ENCODE peak calls at places on chromosome 5, in four cellular contexts. W is ascending aorta, X is fibroblast of lung, Z is breast epithelium. A is an unnamed sample.

GRCh38 chr5:111079846-111080245 is 8.3 kb downstream of the TSLP start:
- DNase-seq in W (no peak), X (no peak), Z (no peak), A (no peak)

GRCh38 chr5:130135506-130135905 is 231.2 kb downstream of the CHSY3 start:
- DNase-seq in W (no peak), X (peak; percentile 81), Z (no peak), A (no peak)

GRCh38 chr5:147989239-147989638 is 74.5 kb upstream of the SPINK5 start:
- DNase-seq in W (no peak), X (no peak), Z (no peak), A (no peak)

GRCh38 chr5:57042524-57042931 is 90.6 kb upstream of the MIER3 start:
- DNase-seq in W (no peak), X (no peak), Z (no peak), A (no peak)

GRCh38 chr5:57277085-57277484 is 103.2 kb downstream of the GPBP1 start:
- DNase-seq in W (no peak), X (peak; percentile 15), Z (no peak), A (no peak)

GRCh38 chr5:179212870-179213269 is 132.4 kb downstream of the ADAMTS2 start:
- DNase-seq in W (no peak), X (no peak), Z (no peak), A (no peak)

GRCh38 chr5:131082034-131082550 is 83.0 kb downstream of the HINT1 start:
- DNase-seq in W (no peak), X (no peak), Z (no peak), A (no peak)

GRCh38 chr5:82296929-82297328 is 18.8 kb upstream of the RPS23 start:
- DNase-seq in W (no peak), X (no peak), Z (no peak), A (no peak)

GRCh38 chr5:161847447-161847846 is 473 bp upstream of the GABRA1 start:
- DNase-seq in W (no peak), X (no peak), Z (no peak), A (no peak)

GRCh38 chr5:40406426-40407211 is 273.1 kb upstream of the PTGER4 start:
- DNase-seq in W (no peak), X (no peak), Z (no peak), A (no peak)

GRCh38 chr5:126268697-126269315 is 154.4 kb upstream of the GRAMD2B start:
- DNase-seq in W (no peak), X (peak; percentile 47), Z (no peak), A (no peak)

DNA sequence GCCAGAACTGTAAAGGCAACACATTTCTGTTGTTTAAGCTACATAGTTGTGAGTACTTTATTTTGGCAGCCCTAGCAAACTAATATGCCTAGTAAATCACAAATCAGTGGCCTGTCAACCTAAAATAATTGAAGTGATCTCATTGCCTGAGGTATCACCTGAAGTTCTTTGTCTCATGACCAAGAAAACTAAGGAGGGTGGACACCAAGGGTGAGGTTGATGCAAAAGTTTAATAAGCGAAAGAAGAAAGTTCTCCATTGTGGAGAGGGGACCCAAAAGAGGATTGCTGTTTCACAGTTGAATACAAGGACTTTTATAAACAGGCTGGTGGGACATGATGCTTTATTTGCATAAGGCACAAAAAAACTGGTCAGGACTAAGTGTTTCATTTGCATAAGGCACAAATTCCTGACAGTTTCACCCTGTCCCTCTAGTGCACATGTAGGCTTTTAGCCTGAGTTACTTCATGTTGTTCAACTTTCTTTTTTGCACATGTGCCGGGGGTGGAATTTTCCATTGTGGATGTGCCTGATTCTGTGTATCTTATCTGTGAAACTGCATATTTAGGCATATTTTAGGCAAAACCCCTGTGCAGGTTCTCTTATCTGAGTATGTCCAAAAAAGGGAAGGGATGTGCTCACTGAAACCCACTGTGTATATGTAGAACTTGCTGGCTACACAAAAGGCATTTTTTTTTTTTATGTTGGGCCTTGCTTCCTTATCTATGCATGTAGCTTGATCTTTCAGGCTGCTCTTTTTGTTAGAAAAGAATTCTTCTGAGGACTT is 108.6 kb upstream of the RAI14 start:
- DNase-seq in W (no peak), X (no peak), Z (no peak), A (no peak)
- H3K9me3 ChIP-seq in W (peaks cover 11% of the 10 kb centered on the region), X (no peaks in the 10 kb centered on the region), Z (peaks cover 24% of the 10 kb centered on the region), A (no peaks in the 10 kb centered on the region)

GRCh38 chr5:140554454-140554853 is 2.8 kb downstream of the SRA1 start:
- DNase-seq in W (no peak), X (peak; percentile 42), Z (no peak), A (no peak)
- H3K27ac ChIP-seq in W (no peak overlapping the region), X (no peak overlapping the region), Z (no peak overlapping the region), A (no peak overlapping the region)

GRCh38 chr5:73256012-73256411 is 83.0 kb downstream of the TMEM174 start:
- DNase-seq in W (no peak), X (no peak), Z (no peak), A (no peak)

GRCh38 chr5:73256462-73257260 is 83.7 kb downstream of the TMEM174 start:
- DNase-seq in W (no peak), X (peak; percentile 41), Z (no peak), A (no peak)

GRCh38 chr5:73250645-73251044 is 77.7 kb downstream of the TMEM174 start:
- DNase-seq in W (no peak), X (no peak), Z (no peak), A (no peak)

GRCh38 chr5:73253047-73253660 is 80.2 kb downstream of the TMEM174 start:
- DNase-seq in W (no peak), X (no peak), Z (no peak), A (no peak)

DNA sequence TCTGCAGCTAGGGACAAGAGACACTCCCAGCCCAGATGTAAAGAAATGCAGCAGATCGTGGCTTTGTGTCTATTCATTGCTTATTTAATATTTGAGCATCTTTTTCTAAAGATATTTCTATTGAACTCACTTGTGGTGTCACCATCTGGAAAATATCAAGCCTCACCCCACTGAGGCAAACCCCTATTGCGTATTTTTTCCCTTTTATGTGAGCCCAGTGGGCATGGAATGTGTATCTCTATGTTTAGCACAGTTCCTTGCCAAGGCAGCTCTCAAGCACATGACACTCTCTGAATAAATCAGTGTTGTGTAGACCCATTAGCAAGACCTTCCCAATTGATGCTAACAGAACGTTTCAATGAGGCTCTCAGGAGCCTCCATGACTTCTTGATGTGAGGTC is 81.6 kb downstream of the TMEM174 start:
- DNase-seq in W (no peak), X (no peak), Z (no peak), A (no peak)
- H3K27me3 ChIP-seq in W (no peaks in the 10 kb centered on the region), X (peaks cover 17% of the 10 kb centered on the region), Z (no peaks in the 10 kb centered on the region), A (no peaks in the 10 kb centered on the region)

GRCh38 chr5:141298376-141298775 is 5.5 kb downstream of the SLC25A2 start:
- DNase-seq in W (no peak), X (peak; percentile 8), Z (no peak), A (no peak)
- H3K9me3 ChIP-seq in W (peaks cover 98% of the 10 kb centered on the region), X (no peaks in the 10 kb centered on the region), Z (peaks cover 100% of the 10 kb centered on the region), A (peaks cover 91% of the 10 kb centered on the region)

DNA sequence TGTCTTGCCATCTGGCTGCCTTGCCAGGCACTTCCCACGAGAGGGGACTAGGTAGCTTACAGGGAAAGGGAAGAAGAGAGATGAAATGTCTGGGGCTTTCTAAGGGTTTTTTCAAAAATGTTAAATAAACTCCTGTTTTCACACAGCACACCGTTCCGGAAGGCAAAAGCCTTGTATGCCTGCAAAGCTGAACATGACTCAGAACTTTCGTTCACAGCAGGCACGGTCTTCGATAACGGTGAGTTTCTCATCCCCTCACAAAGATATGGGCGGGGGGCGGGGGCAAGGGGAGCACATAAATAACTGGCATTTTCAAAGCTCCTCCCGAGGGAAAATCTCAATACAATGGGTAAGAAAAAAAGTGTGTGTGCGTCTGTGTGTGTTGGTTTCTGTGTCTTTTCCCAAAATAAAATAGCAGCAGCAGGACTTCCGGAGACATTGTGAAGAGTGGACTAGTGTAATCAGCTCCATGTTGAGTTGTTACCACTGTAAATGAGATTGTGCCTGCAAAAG is 189.6 kb downstream of the NR3C1 start:
- DNase-seq in W (no peak), X (peak; percentile 63), Z (no peak), A (no peak)
- H3K27ac ChIP-seq in W (no peak overlapping the region), X (no peak overlapping the region), Z (peak overlapping the region; percentile 13), A (no peak overlapping the region)

DNA sequence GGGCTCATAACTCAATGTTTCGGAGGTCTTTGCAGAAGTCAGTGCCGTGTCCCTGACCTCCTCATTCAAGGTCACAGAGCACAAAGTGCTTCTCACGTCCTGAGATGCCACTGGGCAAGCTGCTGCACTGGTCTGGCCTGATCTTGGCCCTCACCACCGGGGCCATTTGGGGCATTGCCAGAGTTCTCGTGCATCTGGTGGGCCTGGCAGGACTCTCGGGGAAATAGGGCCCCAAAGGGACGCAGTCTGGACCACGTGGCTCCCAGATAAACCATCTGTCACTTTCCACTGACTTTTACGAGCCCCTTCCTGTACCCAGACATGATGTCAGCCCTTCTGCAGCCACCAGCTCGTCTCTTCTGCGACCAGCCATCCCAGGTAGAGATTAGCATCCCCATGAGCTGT is 54.8 kb downstream of the HRH2 start:
- DNase-seq in W (peak; percentile 44), X (no peak), Z (no peak), A (no peak)
- H3K27me3 ChIP-seq in W (no peaks in the 10 kb centered on the region), X (no peaks in the 10 kb centered on the region), Z (no peaks in the 10 kb centered on the region), A (no peaks in the 10 kb centered on the region)

A was measured in thoracic aorta.